ENCODE peak calls at places on chromosome 10, in four cellular contexts. One of them, this sample, is unnamed.

GRCh38 chr10:78402636-78403035 is 369.0 kb downstream of the RPS24 start:
- DNase-seq in OCI-LY7: no peak
- DNase-seq in T-cell: no peak
- DNase-seq in SK-N-DZ: no peak
- DNase-seq in this sample: no peak

GRCh38 chr10:43046288-43046991 is 30.4 kb upstream of the RET start:
- DNase-seq in OCI-LY7: no peak
- DNase-seq in T-cell: no peak
- DNase-seq in SK-N-DZ: no peak
- DNase-seq in this sample: peak

GRCh38 chr10:247480-247879 is 112.2 kb downstream of the ZMYND11 start:
- DNase-seq in OCI-LY7: no peak
- DNase-seq in T-cell: no peak
- DNase-seq in SK-N-DZ: no peak
- DNase-seq in this sample: no peak

GRCh38 chr10:89589091-89589725 is 53.8 kb upstream of the SLC16A12 start:
- DNase-seq in OCI-LY7: no peak
- DNase-seq in T-cell: no peak
- DNase-seq in SK-N-DZ: no peak
- DNase-seq in this sample: no peak

GRCh38 chr10:72259491-72260214 is 14.1 kb upstream of the DDIT4 start:
- DNase-seq in OCI-LY7: peak
- DNase-seq in T-cell: no peak
- DNase-seq in SK-N-DZ: peak
- DNase-seq in this sample: peak

GRCh38 chr10:11154809-11155208 is 137.1 kb downstream of the CELF2 start:
- DNase-seq in OCI-LY7: no peak
- DNase-seq in T-cell: no peak
- DNase-seq in SK-N-DZ: no peak
- DNase-seq in this sample: no peak

GRCh38 chr10:131973160-131973951 is 8.4 kb downstream of the BNIP3 start:
- DNase-seq in OCI-LY7: no peak
- DNase-seq in T-cell: no peak
- DNase-seq in SK-N-DZ: no peak
- DNase-seq in this sample: no peak

GRCh38 chr10:88342733-88343310 is 240.3 kb downstream of the RNLS start:
- DNase-seq in OCI-LY7: no peak
- DNase-seq in T-cell: no peak
- DNase-seq in SK-N-DZ: peak
- DNase-seq in this sample: no peak

GRCh38 chr10:42992156-42992956 is 84.5 kb upstream of the RET start:
- DNase-seq in OCI-LY7: no peak
- DNase-seq in T-cell: no peak
- DNase-seq in SK-N-DZ: no peak
- DNase-seq in this sample: no peak